ENCODE peak calls at places on chromosomes 4 and X, in nine cellular contexts. V, N, A, D, B, X, F, Y and P are unnamed samples.

GRCh38 chrX:65034641-65035450 is 58.6 kb upstream of the ZC4H2 start:
- DNase-seq in B (peak), A (peak), X (peak), N (no peak), D (peak), F (peak), V (peak), Y (no peak), P (peak)

GRCh38 chr4:175671491-175671934 is 140.6 kb downstream of the GPM6A start:
- DNase-seq in X (no peak), F (peak), N (no peak), D (peak), Y (peak), A (peak), B (peak), V (no peak), P (no peak)

GRCh38 chrX:77668391-77669237 is 117.4 kb downstream of the ATRX start:
- DNase-seq in V (no peak), B (no peak), N (no peak), X (no peak), A (no peak), D (no peak), Y (no peak), F (no peak), P (no peak)

GRCh38 chr4:52640808-52641595 is 18.1 kb downstream of the USP46 start:
- DNase-seq in D (no peak), V (no peak), N (no peak), Y (peak), F (no peak), X (no peak), A (no peak), B (no peak), P (no peak)

GRCh38 chrX:26783512-26784225 is 567.7 kb downstream of the MAGEB5 start:
- DNase-seq in F (no peak), Y (peak), D (peak), A (peak), B (peak), X (peak), V (no peak), N (no peak), P (no peak)

GRCh38 chr4:74969507-74970474 is 36.9 kb downstream of the PARM1 start:
- DNase-seq in F (no peak), A (no peak), N (no peak), D (peak), B (no peak), V (no peak), X (peak), Y (peak), P (peak)

GRCh38 chr4:20496078-20496477 is 204.2 kb upstream of the PACRGL start:
- DNase-seq in B (no peak), D (no peak), N (no peak), F (no peak), X (no peak), V (no peak), A (no peak), Y (no peak), P (no peak)

GRCh38 chr4:88616275-88616996 is 24.2 kb downstream of the HERC3 start:
- DNase-seq in N (no peak), V (peak), B (no peak), X (no peak), F (no peak), D (no peak), A (no peak), Y (no peak), P (no peak)

GRCh38 chr4:36269116-36269515 is 12.3 kb upstream of the DTHD1 start:
- DNase-seq in A (peak), B (peak), N (no peak), V (no peak), D (no peak), F (no peak), X (no peak), Y (no peak), P (no peak)

GRCh38 chrX:48736303-48736702 is 25.2 kb upstream of the GLOD5 start:
- DNase-seq in F (no peak), Y (peak), N (no peak), D (no peak), X (no peak), B (no peak), V (no peak), A (no peak), P (no peak)

GRCh38 chr4:10083331-10083769 is 33.2 kb downstream of the WDR1 start:
- DNase-seq in B (no peak), V (no peak), A (no peak), N (no peak), Y (no peak), F (peak), X (peak), D (no peak), P (no peak)